ENCODE peak calls at places on chromosomes 1 and 21, in five cellular contexts. One of them, this sample, is unnamed.

GRCh38 chr1:5460974-5461373 is 531.3 kb downstream of the NPHP4 start:
- DNase-seq in mesendoderm: no peak
- DNase-seq in IMR-90: no peak
- DNase-seq in H9: no peak
- DNase-seq in neuronal stem cell: no peak
- DNase-seq in this sample: no peak

GRCh38 chr1:15523104-15523921 is 702 bp downstream of the CASP9 start:
- DNase-seq in mesendoderm: no peak
- DNase-seq in IMR-90: no peak
- DNase-seq in H9: no peak
- DNase-seq in neuronal stem cell: no peak
- DNase-seq in this sample: no peak

GRCh38 chr1:10796029-10796944 is at the start of gene CASZ1:
- DNase-seq in mesendoderm: peak
- DNase-seq in IMR-90: peak
- DNase-seq in H9: peak
- DNase-seq in neuronal stem cell: peak
- DNase-seq in this sample: peak

GRCh38 chr1:39391741-39392679 is 99.4 kb upstream of the BMP8A start:
- DNase-seq in mesendoderm: peak
- DNase-seq in IMR-90: peak
- DNase-seq in H9: no peak
- DNase-seq in neuronal stem cell: no peak
- DNase-seq in this sample: peak

GRCh38 chr1:24900985-24901781 is 28.9 kb downstream of the RUNX3 start:
- DNase-seq in mesendoderm: no peak
- DNase-seq in IMR-90: no peak
- DNase-seq in H9: no peak
- DNase-seq in neuronal stem cell: no peak
- DNase-seq in this sample: no peak

GRCh38 chr1:168835791-168836190 is 106.8 kb upstream of the DPT start:
- DNase-seq in mesendoderm: no peak
- DNase-seq in IMR-90: no peak
- DNase-seq in H9: no peak
- DNase-seq in neuronal stem cell: no peak
- DNase-seq in this sample: no peak

GRCh38 chr1:38992450-38993111 is 1.5 kb downstream of the AKIRIN1 start:
- DNase-seq in mesendoderm: peak
- DNase-seq in IMR-90: no peak
- DNase-seq in H9: no peak
- DNase-seq in neuronal stem cell: no peak
- DNase-seq in this sample: no peak

GRCh38 chr21:39934895-39935294 is 67.7 kb downstream of the PCP4 start:
- DNase-seq in mesendoderm: no peak
- DNase-seq in IMR-90: no peak
- DNase-seq in H9: no peak
- DNase-seq in neuronal stem cell: no peak
- DNase-seq in this sample: no peak

GRCh38 chr1:19735419-19736127 is 64.1 kb downstream of the TMCO4 start:
- DNase-seq in mesendoderm: no peak
- DNase-seq in IMR-90: peak
- DNase-seq in H9: no peak
- DNase-seq in neuronal stem cell: no peak
- DNase-seq in this sample: peak

GRCh38 chr1:86618358-86618757 is 71.5 kb downstream of the CLCA4 start:
- DNase-seq in mesendoderm: peak
- DNase-seq in IMR-90: no peak
- DNase-seq in H9: no peak
- DNase-seq in neuronal stem cell: no peak
- DNase-seq in this sample: no peak

GRCh38 chr1:205481629-205482071 is 22.8 kb upstream of the CDK18 start:
- DNase-seq in mesendoderm: no peak
- DNase-seq in IMR-90: no peak
- DNase-seq in H9: no peak
- DNase-seq in neuronal stem cell: no peak
- DNase-seq in this sample: no peak

GRCh38 chr1:156815307-156815826 is 1.3 kb downstream of the SH2D2A start:
- DNase-seq in mesendoderm: peak
- DNase-seq in IMR-90: peak
- DNase-seq in H9: no peak
- DNase-seq in neuronal stem cell: no peak
- DNase-seq in this sample: peak

GRCh38 chr1:18951818-18952391 is 4.6 kb downstream of the IFFO2 start:
- DNase-seq in mesendoderm: no peak
- DNase-seq in IMR-90: no peak
- DNase-seq in H9: no peak
- DNase-seq in neuronal stem cell: no peak
- DNase-seq in this sample: peak

GRCh38 chr21:16427587-16428087 is 697.9 kb downstream of the USP25 start:
- DNase-seq in mesendoderm: no peak
- DNase-seq in IMR-90: no peak
- DNase-seq in H9: no peak
- DNase-seq in neuronal stem cell: no peak
- DNase-seq in this sample: no peak

GRCh38 chr1:2991753-2992495 is 29.3 kb upstream of the ACTRT2 start:
- DNase-seq in mesendoderm: no peak
- DNase-seq in IMR-90: no peak
- DNase-seq in H9: no peak
- DNase-seq in neuronal stem cell: no peak
- DNase-seq in this sample: no peak

GRCh38 chr1:167936930-167937708 is at the start of gene MPC2:
- DNase-seq in mesendoderm: peak
- DNase-seq in IMR-90: peak
- DNase-seq in H9: peak
- DNase-seq in neuronal stem cell: peak
- DNase-seq in this sample: peak

GRCh38 chr1:41670558-41670957 is 186.1 kb upstream of the EDN2 start:
- DNase-seq in mesendoderm: peak
- DNase-seq in IMR-90: peak
- DNase-seq in H9: no peak
- DNase-seq in neuronal stem cell: no peak
- DNase-seq in this sample: peak

GRCh38 chr1:14929547-14930223 is 223.9 kb upstream of the TMEM51 start:
- DNase-seq in mesendoderm: no peak
- DNase-seq in IMR-90: peak
- DNase-seq in H9: no peak
- DNase-seq in neuronal stem cell: no peak
- DNase-seq in this sample: peak

GRCh38 chr21:43331962-43332458 is 94.9 kb downstream of the SIK1 start:
- DNase-seq in mesendoderm: no peak
- DNase-seq in IMR-90: peak
- DNase-seq in H9: no peak
- DNase-seq in neuronal stem cell: no peak
- DNase-seq in this sample: peak
- H2AK5ac ChIP-seq in mesendoderm: no peak
- H2AK5ac ChIP-seq in IMR-90: peak
- H2AK5ac ChIP-seq in H9: no peak
- H2AK5ac ChIP-seq in neuronal stem cell: peak
- H2AK5ac ChIP-seq in this sample: peak

DNA sequence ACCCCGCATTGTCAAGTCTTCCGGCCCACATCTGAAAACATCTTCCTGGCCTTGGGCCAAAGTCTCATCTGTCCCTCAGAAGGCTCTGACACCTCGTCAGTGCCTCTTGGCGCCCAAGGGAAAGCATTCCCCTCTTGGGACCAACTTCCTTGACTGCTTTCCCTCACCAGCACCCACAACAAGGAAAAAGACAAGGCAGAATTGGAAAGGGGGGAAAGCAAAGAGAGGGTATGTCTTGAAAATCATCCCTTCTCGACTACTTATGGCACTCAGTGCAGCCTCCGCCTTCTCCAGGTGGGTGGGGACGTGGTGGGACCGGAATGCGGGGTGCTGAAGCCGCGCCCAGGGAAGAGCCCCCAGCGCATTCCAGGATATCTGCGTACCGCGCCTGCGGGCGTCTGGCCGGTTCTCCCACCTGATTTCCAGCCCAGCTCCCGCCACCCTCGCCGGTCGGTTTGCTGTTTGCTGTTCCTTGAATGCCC is 554 bp upstream of the SLC39A1 start:
- DNase-seq in mesendoderm: peak
- DNase-seq in IMR-90: no peak
- DNase-seq in H9: peak
- DNase-seq in neuronal stem cell: peak
- DNase-seq in this sample: no peak
- H2AK5ac ChIP-seq in mesendoderm: peak
- H2AK5ac ChIP-seq in IMR-90: peak
- H2AK5ac ChIP-seq in H9: no peak
- H2AK5ac ChIP-seq in neuronal stem cell: peak
- H2AK5ac ChIP-seq in this sample: peak

GRCh38 chr1:223045164-223045957 is 97.7 kb downstream of the TLR5 start:
- DNase-seq in mesendoderm: no peak
- DNase-seq in IMR-90: no peak
- DNase-seq in H9: no peak
- DNase-seq in neuronal stem cell: no peak
- DNase-seq in this sample: no peak

GRCh38 chr1:223039990-223040389 is 103.1 kb downstream of the TLR5 start:
- DNase-seq in mesendoderm: no peak
- DNase-seq in IMR-90: no peak
- DNase-seq in H9: no peak
- DNase-seq in neuronal stem cell: no peak
- DNase-seq in this sample: no peak

GRCh38 chr1:223038288-223039006 is 104.6 kb downstream of the TLR5 start:
- DNase-seq in mesendoderm: peak
- DNase-seq in IMR-90: no peak
- DNase-seq in H9: no peak
- DNase-seq in neuronal stem cell: no peak
- DNase-seq in this sample: no peak

GRCh38 chr1:223037845-223038244 is 105.2 kb downstream of the TLR5 start:
- DNase-seq in mesendoderm: peak
- DNase-seq in IMR-90: no peak
- DNase-seq in H9: no peak
- DNase-seq in neuronal stem cell: no peak
- DNase-seq in this sample: no peak

GRCh38 chr1:223041481-223041880 is 101.6 kb downstream of the TLR5 start:
- DNase-seq in mesendoderm: peak
- DNase-seq in IMR-90: no peak
- DNase-seq in H9: no peak
- DNase-seq in neuronal stem cell: no peak
- DNase-seq in this sample: no peak
- H2AK5ac ChIP-seq in mesendoderm: no peak
- H2AK5ac ChIP-seq in IMR-90: no peak
- H2AK5ac ChIP-seq in H9: no peak
- H2AK5ac ChIP-seq in neuronal stem cell: no peak
- H2AK5ac ChIP-seq in this sample: no peak

GRCh38 chr1:235063068-235063765 is 65.4 kb downstream of the TOMM20 start:
- DNase-seq in mesendoderm: no peak
- DNase-seq in IMR-90: no peak
- DNase-seq in H9: no peak
- DNase-seq in neuronal stem cell: no peak
- DNase-seq in this sample: no peak
- H2AK5ac ChIP-seq in mesendoderm: no peak
- H2AK5ac ChIP-seq in IMR-90: peak
- H2AK5ac ChIP-seq in H9: no peak
- H2AK5ac ChIP-seq in neuronal stem cell: no peak
- H2AK5ac ChIP-seq in this sample: no peak